ENCODE peak calls at places on chromosomes 5 and 9, in seven cellular contexts. V is uterus, X is SJCRH30, A is fibroblast of lung, H is mesendoderm, Z is HCT116, B is GM12878. U is an unnamed sample.

GRCh38 chr9:97856857-97857602 is 4.0 kb downstream of the FOXE1 start:
- DNase-seq in V (no peak), X (no peak), A (no peak), H (no peak), Z (no peak), B (no peak), U (no peak)

GRCh38 chr9:121658166-121658565 is 6.7 kb downstream of the DAB2IP start:
- DNase-seq in V (no peak), X (no peak), A (no peak), H (no peak), Z (no peak), B (no peak), U (no peak)

GRCh38 chr9:89029788-89030187 is 38.5 kb downstream of the S1PR3 start:
- DNase-seq in V (no peak), X (no peak), A (no peak), H (no peak), Z (no peak), B (no peak), U (no peak)

GRCh38 chr5:139686919-139687421 is 38.8 kb downstream of the CXXC5 start:
- DNase-seq in V (no peak), X (no peak), A (no peak), H (no peak), Z (no peak), B (no peak), U (no peak)

GRCh38 chr5:34656001-34656699 is at the start of gene RAI14:
- DNase-seq in V (peak; percentile 88), X (peak; percentile 88), A (peak; percentile 87), H (peak; percentile 92), Z (peak; percentile 23), B (no peak), U (peak; percentile 65)

GRCh38 chr9:38006163-38006562 is 62.9 kb downstream of the SHB start:
- DNase-seq in V (no peak), X (no peak), A (no peak), H (no peak), Z (no peak), B (no peak), U (no peak)

GRCh38 chr5:109852371-109853160 is 162.8 kb downstream of the MAN2A1 start:
- DNase-seq in V (no peak), X (no peak), A (peak; percentile 65), H (no peak), Z (no peak), B (no peak), U (peak; percentile 55)

GRCh38 chr9:33032292-33032691 is 7.2 kb downstream of the DNAJA1 start:
- DNase-seq in V (no peak), X (no peak), A (no peak), H (no peak), Z (no peak), B (no peak), U (no peak)

GRCh38 chr5:17127743-17128231 is 89.6 kb upstream of the BASP1 start:
- DNase-seq in V (no peak), X (no peak), A (peak; percentile 92), H (no peak), Z (no peak), B (no peak), U (peak; percentile 71)

GRCh38 chr9:117734523-117735314 is 30.5 kb downstream of the TLR4 start:
- DNase-seq in V (no peak), X (no peak), A (peak; percentile 64), H (no peak), Z (no peak), B (no peak), U (no peak)

GRCh38 chr9:93244510-93245436 is 60.8 kb downstream of the WNK2 start:
- DNase-seq in V (no peak), X (no peak), A (no peak), H (no peak), Z (no peak), B (no peak), U (no peak)

GRCh38 chr5:15598294-15598902 is 98.4 kb downstream of the FBXL7 start:
- DNase-seq in V (no peak), X (peak; percentile 26), A (no peak), H (peak; percentile 57), Z (no peak), B (no peak), U (peak; percentile 47)

GRCh38 chr5:87339986-87340385 is 72.3 kb downstream of the RASA1 start:
- DNase-seq in V (no peak), X (no peak), A (no peak), H (no peak), Z (no peak), B (no peak), U (no peak)

GRCh38 chr5:87340716-87341115 is 72.0 kb downstream of the CCNH start:
- DNase-seq in V (no peak), X (no peak), A (no peak), H (no peak), Z (no peak), B (peak; percentile 90), U (no peak)
- H3K36me3 ChIP-seq in V (no peaks in the 10 kb centered on the region), X (peaks cover 64% of the 10 kb centered on the region), A (peaks cover 4% of the 10 kb centered on the region), H (no peaks in the 10 kb centered on the region), Z (peaks cover 13% of the 10 kb centered on the region), B (peaks cover 35% of the 10 kb centered on the region), U (peaks cover 40% of the 10 kb centered on the region)

DNA sequence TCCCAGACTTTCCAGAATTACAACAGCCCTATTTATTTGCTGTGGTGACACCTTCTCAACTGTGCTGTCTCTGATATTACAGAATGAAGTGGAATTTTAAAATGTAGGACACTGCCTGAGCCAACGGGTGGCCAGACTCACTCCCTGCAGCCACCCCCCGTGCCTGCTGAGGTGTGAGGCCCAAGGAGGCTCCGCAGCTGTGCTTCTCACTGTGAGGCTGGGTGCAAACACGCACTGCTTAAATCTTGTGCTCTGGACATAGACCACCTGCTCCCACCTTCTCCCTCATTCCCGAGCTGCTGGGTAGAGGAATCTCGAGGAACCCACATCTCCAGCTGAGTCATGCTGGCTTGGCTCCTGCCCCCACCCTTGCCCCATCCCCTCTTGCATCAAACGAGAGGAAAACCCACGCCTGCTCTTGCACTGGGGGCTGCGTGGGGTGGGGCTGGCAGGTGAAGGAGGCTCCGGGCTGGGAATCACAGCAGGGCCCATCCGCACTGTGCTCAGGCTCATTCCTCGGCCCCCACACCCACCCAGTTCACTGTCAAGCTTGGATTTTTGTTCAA is 48.0 kb downstream of the PRRT1B start:
- DNase-seq in V (no peak), X (peak; percentile 44), A (peak; percentile 41), H (no peak), Z (no peak), B (no peak), U (no peak)
- H3K36me3 ChIP-seq in V (no peaks in the 10 kb centered on the region), X (peaks cover 43% of the 10 kb centered on the region), A (peaks cover 3% of the 10 kb centered on the region), H (no peaks in the 10 kb centered on the region), Z (no peaks in the 10 kb centered on the region), B (peaks cover 39% of the 10 kb centered on the region), U (peaks cover 22% of the 10 kb centered on the region)

GRCh38 chr5:73896668-73897067 is 270.7 kb downstream of the ARHGEF28 start:
- DNase-seq in V (no peak), X (no peak), A (no peak), H (no peak), Z (no peak), B (no peak), U (no peak)

GRCh38 chr5:73896117-73896516 is 270.1 kb downstream of the ARHGEF28 start:
- DNase-seq in V (no peak), X (peak; percentile 22), A (no peak), H (no peak), Z (no peak), B (no peak), U (no peak)

GRCh38 chr5:73899055-73899454 is 273.1 kb downstream of the ARHGEF28 start:
- DNase-seq in V (no peak), X (peak; percentile 90), A (no peak), H (no peak), Z (no peak), B (peak; percentile 75), U (no peak)

GRCh38 chr5:73899916-73900315 is 273.9 kb downstream of the ARHGEF28 start:
- DNase-seq in V (no peak), X (peak; percentile 31), A (no peak), H (no peak), Z (no peak), B (no peak), U (no peak)

GRCh38 chr5:73897886-73898285 is 271.9 kb downstream of the ARHGEF28 start:
- DNase-seq in V (no peak), X (no peak), A (no peak), H (no peak), Z (no peak), B (no peak), U (no peak)
- H3K36me3 ChIP-seq in V (no peaks in the 10 kb centered on the region), X (no peaks in the 10 kb centered on the region), A (no peaks in the 10 kb centered on the region), H (no peaks in the 10 kb centered on the region), Z (no peaks in the 10 kb centered on the region), B (no peaks in the 10 kb centered on the region), U (peaks cover 3% of the 10 kb centered on the region)

DNA sequence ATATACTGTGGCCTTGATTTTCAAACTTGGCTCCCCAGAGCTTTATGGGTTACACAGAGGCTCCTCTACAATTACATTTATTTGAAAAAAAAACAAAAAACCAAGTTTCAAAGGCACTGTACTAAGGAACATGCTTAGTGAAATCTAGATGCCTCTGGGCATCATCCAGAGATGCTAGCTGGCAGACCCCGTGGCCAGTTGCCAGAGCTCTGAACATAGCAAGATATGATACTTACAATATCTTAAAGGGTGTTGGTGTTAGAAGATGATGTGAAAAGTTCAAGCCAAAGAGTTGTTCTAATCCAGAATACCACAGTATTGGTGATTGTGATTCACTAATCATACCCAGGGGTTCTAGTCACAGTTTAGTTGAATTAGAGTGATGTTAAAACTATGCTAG is 87.8 kb downstream of the JAK2 start:
- DNase-seq in V (no peak), X (no peak), A (no peak), H (no peak), Z (no peak), B (no peak), U (no peak)
- H3K36me3 ChIP-seq in V (no peaks in the 10 kb centered on the region), X (peaks cover 3% of the 10 kb centered on the region), A (no peaks in the 10 kb centered on the region), H (no peaks in the 10 kb centered on the region), Z (no peaks in the 10 kb centered on the region), B (peaks cover 15% of the 10 kb centered on the region), U (no peaks in the 10 kb centered on the region)

DNA sequence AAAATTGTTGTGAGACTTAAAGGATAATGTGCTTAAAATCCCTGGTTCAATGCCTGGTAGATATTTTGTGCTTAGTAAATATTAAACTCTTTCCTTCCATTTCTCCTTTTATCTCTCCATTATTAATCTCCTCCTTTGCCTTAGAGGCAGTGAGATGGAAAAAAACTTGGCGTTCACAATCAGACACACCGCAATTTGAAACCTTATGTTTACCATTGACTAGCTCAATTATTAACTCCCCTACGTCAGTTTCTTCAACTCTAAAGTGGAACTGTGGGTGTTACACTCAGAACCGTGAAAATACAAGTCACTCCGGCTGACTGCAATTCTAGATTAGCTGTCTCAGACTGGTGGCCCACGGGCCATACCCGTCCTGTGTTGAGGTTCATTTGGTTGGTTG is 327.2 kb downstream of the DEPDC1B start:
- DNase-seq in V (no peak), X (no peak), A (no peak), H (no peak), Z (no peak), B (no peak), U (no peak)
- H3K36me3 ChIP-seq in V (no peaks in the 10 kb centered on the region), X (no peaks in the 10 kb centered on the region), A (no peaks in the 10 kb centered on the region), H (no peaks in the 10 kb centered on the region), Z (no peaks in the 10 kb centered on the region), B (no peaks in the 10 kb centered on the region), U (no peaks in the 10 kb centered on the region)

GRCh38 chr9:136505406-136506403 is 22.9 kb upstream of the SEC16A start:
- DNase-seq in V (no peak), X (no peak), A (no peak), H (no peak), Z (no peak), B (no peak), U (no peak)
- H3K36me3 ChIP-seq in V (no peaks in the 10 kb centered on the region), X (peaks cover 39% of the 10 kb centered on the region), A (peaks cover 38% of the 10 kb centered on the region), H (peaks cover 10% of the 10 kb centered on the region), Z (peaks cover 8% of the 10 kb centered on the region), B (no peaks in the 10 kb centered on the region), U (peaks cover 32% of the 10 kb centered on the region)

GRCh38 chr5:158763217-158763616 is 336.5 kb downstream of the EBF1 start:
- DNase-seq in V (no peak), X (no peak), A (no peak), H (no peak), Z (no peak), B (no peak), U (no peak)
- H3K36me3 ChIP-seq in V (no peaks in the 10 kb centered on the region), X (no peaks in the 10 kb centered on the region), A (no peaks in the 10 kb centered on the region), H (no peaks in the 10 kb centered on the region), Z (no peaks in the 10 kb centered on the region), B (no peaks in the 10 kb centered on the region), U (no peaks in the 10 kb centered on the region)